ENCODE peak calls at places on chromosome 22, in four cellular contexts. One of them, this sample, is unnamed.
A peak's percentile ranks its signal among the peaks of the same experiment; 100 is the strongest.

GRCh38 chr22:42863349-42863911 is 6.4 kb upstream of the ARFGAP3 start:
- DNase-seq in HT1080: peak; percentile 97
- DNase-seq in iPS DF 6.9: no peak
- DNase-seq in T-helper 9 cell: no peak
- DNase-seq in this sample: no peak

GRCh38 chr22:30305519-30305905 is 16.2 kb upstream of the CASTOR1 start:
- DNase-seq in T-helper 9 cell: peak; percentile 33
- DNase-seq in iPS DF 6.9: no peak
- DNase-seq in HT1080: no peak
- DNase-seq in this sample: peak; percentile 60

GRCh38 chr22:39627865-39628562 is 57.5 kb downstream of the CACNA1I start:
- DNase-seq in iPS DF 6.9: no peak
- DNase-seq in HT1080: no peak
- DNase-seq in T-helper 9 cell: no peak
- DNase-seq in this sample: no peak

GRCh38 chr22:30802202-30803166 is 107.8 kb downstream of the OSBP2 start:
- DNase-seq in iPS DF 6.9: peak; percentile 61
- DNase-seq in HT1080: peak; percentile 94
- DNase-seq in T-helper 9 cell: peak; percentile 20
- DNase-seq in this sample: peak; percentile 40

GRCh38 chr22:50571264-50572175 is 6.7 kb downstream of the CPT1B start:
- DNase-seq in T-helper 9 cell: no peak
- DNase-seq in iPS DF 6.9: no peak
- DNase-seq in HT1080: no peak
- DNase-seq in this sample: no peak

GRCh38 chr22:41341012-41341411 is 39.7 kb downstream of the ZC3H7B start:
- DNase-seq in iPS DF 6.9: no peak
- DNase-seq in T-helper 9 cell: no peak
- DNase-seq in HT1080: no peak
- DNase-seq in this sample: no peak

GRCh38 chr22:50169774-50170341 is 673 bp upstream of the PANX2 start:
- DNase-seq in T-helper 9 cell: no peak
- DNase-seq in HT1080: no peak
- DNase-seq in iPS DF 6.9: no peak
- DNase-seq in this sample: no peak

GRCh38 chr22:38236786-38237185 is 35.0 kb downstream of the MAFF start:
- DNase-seq in T-helper 9 cell: no peak
- DNase-seq in iPS DF 6.9: no peak
- DNase-seq in HT1080: no peak
- DNase-seq in this sample: no peak

GRCh38 chr22:35649026-35649553 is 844 bp downstream of the APOL6 start:
- DNase-seq in HT1080: no peak
- DNase-seq in iPS DF 6.9: no peak
- DNase-seq in T-helper 9 cell: no peak
- DNase-seq in this sample: no peak

GRCh38 chr22:38202437-38203089 is 769 bp downstream of the MAFF start:
- DNase-seq in iPS DF 6.9: no peak
- DNase-seq in HT1080: peak; percentile 64
- DNase-seq in T-helper 9 cell: peak; percentile 49
- DNase-seq in this sample: peak; percentile 33

GRCh38 chr22:47388331-47388730 is 625.9 kb downstream of the TBC1D22A start:
- DNase-seq in T-helper 9 cell: no peak
- DNase-seq in HT1080: no peak
- DNase-seq in iPS DF 6.9: no peak
- DNase-seq in this sample: no peak

This sample was measured in CD4-positive, alpha-beta T cell.